ENCODE peak calls at places on chromosomes 12 and 14, in nine cellular contexts. B is tibial artery, K is uterus, T is IMR-90, H is astrocyte, I is lung, X is HCT116, U is left ventricle myocardium inferior, F is hepatocyte. V is an unnamed sample. For H3K36me3, the result is how much of the 10 kb centered on the place peaks cover.

GRCh38 chr12:47785036-47785886 is 12.2 kb downstream of the SLC48A1 start:
- DNase-seq in B (no peak), K (no peak), T (no peak), H (no peak), I (no peak), X (no peak), U (no peak), F (no peak), V (no peak)

GRCh38 chr12:8099235-8099634 is 17.2 kb downstream of the NECAP1 start:
- DNase-seq in B (no peak), K (no peak), T (no peak), H (no peak), I (no peak), X (no peak), U (no peak), F (no peak), V (no peak)

GRCh38 chr12:107223816-107224215 is 130.5 kb upstream of the CRY1 start:
- DNase-seq in B (no peak), K (no peak), T (peak), H (peak), I (no peak), X (no peak), U (no peak), F (no peak), V (no peak)

GRCh38 chr12:107612508-107612907 is 73.1 kb upstream of the PWP1 start:
- DNase-seq in B (no peak), K (no peak), T (peak), H (no peak), I (no peak), X (no peak), U (no peak), F (no peak), V (no peak)

GRCh38 chr14:59601056-59601455 is 24.4 kb upstream of the CCDC175 start:
- DNase-seq in B (no peak), K (no peak), T (no peak), H (no peak), I (no peak), X (no peak), U (no peak), F (peak), V (no peak)

GRCh38 chr12:8156845-8157244 is at the start of gene ZNF705A:
- DNase-seq in B (no peak), K (no peak), T (peak), H (peak), I (no peak), X (no peak), U (no peak), F (no peak), V (no peak)

GRCh38 chr12:67666605-67667004 is 18.1 kb downstream of the DYRK2 start:
- DNase-seq in B (no peak), K (no peak), T (no peak), H (no peak), I (no peak), X (no peak), U (no peak), F (no peak), V (no peak)

GRCh38 chr12:109219938-109220337 is 89.1 kb downstream of the FOXN4 start:
- DNase-seq in B (peak), K (no peak), T (no peak), H (no peak), I (no peak), X (no peak), U (no peak), F (no peak), V (no peak)

GRCh38 chr14:35826952-35827416 is 846 bp downstream of the BRMS1L start:
- DNase-seq in B (no peak), K (no peak), T (no peak), H (no peak), I (no peak), X (no peak), U (no peak), F (no peak), V (no peak)

GRCh38 chr14:100030441-100031153 is 34.6 kb upstream of the EVL start:
- DNase-seq in B (no peak), K (no peak), T (peak), H (peak), I (no peak), X (no peak), U (no peak), F (peak), V (no peak)

GRCh38 chr14:22887260-22887989 is 4.4 kb downstream of the REM2 start:
- DNase-seq in B (no peak), K (peak), T (peak), H (peak), I (peak), X (peak), U (no peak), F (peak), V (no peak)

GRCh38 chr14:92902726-92903125 is 20.2 kb upstream of the CHGA start:
- DNase-seq in B (no peak), K (no peak), T (no peak), H (no peak), I (no peak), X (no peak), U (no peak), F (no peak), V (no peak)

GRCh38 chr12:131628341-131628740 is 82.5 kb upstream of the SFSWAP start:
- DNase-seq in B (no peak), K (no peak), T (no peak), H (no peak), I (no peak), X (no peak), U (no peak), F (no peak), V (no peak)

GRCh38 chr12:50061172-50061571 is 3.8 kb downstream of the ASIC1 start:
- DNase-seq in B (no peak), K (no peak), T (no peak), H (no peak), I (no peak), X (no peak), U (no peak), F (no peak), V (no peak)

GRCh38 chr12:8697120-8697475 is 693 bp upstream of the RIMKLB start:
- DNase-seq in B (no peak), K (no peak), T (peak), H (peak), I (no peak), X (no peak), U (no peak), F (peak), V (no peak)

GRCh38 chr12:50232771-50233209 is 50.5 kb downstream of the LIMA1 start:
- DNase-seq in B (no peak), K (no peak), T (no peak), H (no peak), I (no peak), X (no peak), U (no peak), F (no peak), V (no peak)

GRCh38 chr12:53063708-53064612 is 14.1 kb downstream of the TNS2 start:
- DNase-seq in B (peak), K (peak), T (peak), H (no peak), I (peak), X (no peak), U (peak), F (peak), V (no peak)

GRCh38 chr12:54220092-54220557 is 31.3 kb upstream of the SMUG1 start:
- DNase-seq in B (peak), K (peak), T (peak), H (peak), I (no peak), X (peak), U (peak), F (peak), V (no peak)

GRCh38 chr12:131604146-131604844 is 106.6 kb upstream of the SFSWAP start:
- DNase-seq in B (no peak), K (no peak), T (no peak), H (no peak), I (no peak), X (no peak), U (no peak), F (no peak), V (no peak)

GRCh38 chr14:34930591-34931069 is 52.2 kb upstream of the SRP54 start:
- DNase-seq in B (no peak), K (no peak), T (no peak), H (no peak), I (no peak), X (no peak), U (no peak), F (no peak), V (no peak)

GRCh38 chr14:99718811-99719192 is 34.7 kb downstream of the CYP46A1 start:
- DNase-seq in B (no peak), K (no peak), T (no peak), H (no peak), I (no peak), X (no peak), U (no peak), F (no peak), V (no peak)

GRCh38 chr12:19529933-19530630 is 90.8 kb downstream of the AEBP2 start:
- DNase-seq in B (no peak), K (no peak), T (peak), H (peak), I (no peak), X (no peak), U (no peak), F (no peak), V (no peak)

GRCh38 chr12:104604995-104605675 is 148.4 kb downstream of the CHST11 start:
- DNase-seq in B (peak), K (peak), T (no peak), H (no peak), I (no peak), X (peak), U (no peak), F (no peak), V (no peak)
- H3K4me3 ChIP-seq in B (no peak), K (no peak), T (no peak), H (no peak), I (no peak), X (peak), U (no peak), F (no peak), V (no peak)

GRCh38 chr12:113382206-113382605 is 21.5 kb downstream of the SDS start:
- DNase-seq in B (no peak), K (no peak), T (no peak), H (no peak), I (no peak), X (no peak), U (no peak), F (no peak), V (no peak)
- H3K36me3 ChIP-seq in B (half or more), K (under half), T (under half), H (under half), I (under half), X (under half), U (half or more), F (under half), V (under half)

GRCh38 chr12:124917135-124917840 is 2.8 kb upstream of the UBC start:
- DNase-seq in B (peak), K (peak), T (peak), H (peak), I (peak), X (peak), U (peak), F (peak), V (peak)

GRCh38 chr12:124921200-124922008 is 7.0 kb upstream of the UBC start:
- DNase-seq in B (no peak), K (peak), T (peak), H (peak), I (no peak), X (no peak), U (peak), F (peak), V (no peak)

GRCh38 chr12:124917841-124918621 is 3.6 kb upstream of the UBC start:
- DNase-seq in B (no peak), K (no peak), T (peak), H (no peak), I (no peak), X (no peak), U (no peak), F (peak), V (no peak)

GRCh38 chr12:124919646-124920352 is 5.3 kb upstream of the UBC start:
- DNase-seq in B (no peak), K (no peak), T (peak), H (peak), I (no peak), X (no peak), U (no peak), F (no peak), V (no peak)

GRCh38 chr12:124920353-124920935 is 6.0 kb upstream of the UBC start:
- DNase-seq in B (no peak), K (no peak), T (no peak), H (no peak), I (no peak), X (no peak), U (no peak), F (no peak), V (no peak)
- H3K4me3 ChIP-seq in B (no peak), K (no peak), T (no peak), H (no peak), I (no peak), X (peak), U (no peak), F (no peak), V (no peak)

GRCh38 chr12:111887916-111888745 is 46.1 kb downstream of the MAPKAPK5 start:
- DNase-seq in B (peak), K (no peak), T (no peak), H (no peak), I (no peak), X (no peak), U (no peak), F (no peak), V (no peak)
- H3K36me3 ChIP-seq in B (half or more), K (under half), T (half or more), H (half or more), I (under half), X (under half), U (half or more), F (under half), V (under half)

GRCh38 chr14:70971588-70971987 is 64.3 kb downstream of the PCNX1 start:
- DNase-seq in B (no peak), K (no peak), T (no peak), H (no peak), I (no peak), X (no peak), U (no peak), F (no peak), V (no peak)

GRCh38 chr14:70976591-70976990 is 69.3 kb downstream of the PCNX1 start:
- DNase-seq in B (no peak), K (no peak), T (no peak), H (no peak), I (no peak), X (no peak), U (no peak), F (no peak), V (no peak)

GRCh38 chr14:70972107-70972976 is 65.1 kb downstream of the PCNX1 start:
- DNase-seq in B (peak), K (peak), T (peak), H (peak), I (peak), X (peak), U (peak), F (peak), V (peak)
- H3K4me3 ChIP-seq in B (no peak), K (no peak), T (no peak), H (no peak), I (no peak), X (no peak), U (no peak), F (no peak), V (no peak)

GRCh38 chr12:69266045-69266635 is 26.8 kb downstream of the CPSF6 start:
- DNase-seq in B (no peak), K (no peak), T (peak), H (peak), I (no peak), X (no peak), U (no peak), F (no peak), V (no peak)

GRCh38 chr12:69265205-69265604 is 25.8 kb downstream of the CPSF6 start:
- DNase-seq in B (no peak), K (no peak), T (no peak), H (no peak), I (no peak), X (no peak), U (no peak), F (no peak), V (no peak)

GRCh38 chr12:69258655-69259054 is 19.3 kb downstream of the CPSF6 start:
- DNase-seq in B (no peak), K (no peak), T (no peak), H (no peak), I (no peak), X (no peak), U (no peak), F (no peak), V (no peak)

DNA sequence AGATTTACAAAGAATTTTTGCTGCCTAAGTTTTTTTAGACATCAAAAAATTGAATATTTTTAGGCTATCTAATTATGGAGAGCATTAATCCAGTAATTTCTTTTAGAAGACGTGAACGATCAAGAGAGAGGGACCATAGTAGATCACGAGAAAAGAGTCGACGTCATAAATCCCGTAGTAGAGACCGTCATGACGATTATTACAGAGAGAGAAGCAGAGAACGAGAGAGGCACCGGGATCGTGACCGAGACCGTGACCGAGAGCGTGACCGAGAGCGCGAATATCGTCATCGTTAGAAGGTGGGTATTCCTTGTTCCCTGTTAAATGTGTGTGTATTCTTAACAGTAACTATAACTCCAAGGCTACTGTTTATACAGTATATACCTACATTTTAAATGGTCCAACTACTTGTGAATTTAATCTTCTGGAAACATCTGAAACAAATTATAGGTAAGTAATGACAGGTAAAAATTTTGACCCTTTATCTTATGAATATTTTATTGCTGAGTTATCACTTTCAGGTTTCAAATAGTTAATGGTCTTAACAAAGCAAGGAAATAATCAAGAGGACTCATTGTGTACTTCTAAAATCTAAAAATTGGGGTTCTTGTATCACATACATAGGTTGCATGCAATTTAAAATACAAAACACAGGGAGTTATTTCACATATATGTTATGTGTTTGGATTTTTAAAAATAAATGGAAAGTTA is 23.1 kb downstream of the CPSF6 start:
- DNase-seq in B (no peak), K (no peak), T (no peak), H (no peak), I (no peak), X (no peak), U (no peak), F (no peak), V (no peak)
- H3K36me3 ChIP-seq in B (half or more), K (under half), T (under half), H (under half), I (under half), X (half or more), U (half or more), F (under half), V (under half)

GRCh38 chr12:76047060-76047459 is 15.5 kb upstream of the PHLDA1 start:
- DNase-seq in B (no peak), K (no peak), T (no peak), H (no peak), I (no peak), X (no peak), U (no peak), F (no peak), V (no peak)

GRCh38 chr12:76041406-76041805 is 9.8 kb upstream of the PHLDA1 start:
- DNase-seq in B (no peak), K (no peak), T (no peak), H (no peak), I (no peak), X (no peak), U (no peak), F (no peak), V (no peak)

GRCh38 chr12:76042147-76042546 is 10.6 kb upstream of the PHLDA1 start:
- DNase-seq in B (no peak), K (no peak), T (peak), H (no peak), I (no peak), X (no peak), U (no peak), F (no peak), V (no peak)

GRCh38 chr12:76040461-76040860 is 8.9 kb upstream of the PHLDA1 start:
- DNase-seq in B (no peak), K (no peak), T (no peak), H (no peak), I (no peak), X (no peak), U (no peak), F (no peak), V (no peak)

GRCh38 chr12:76043377-76043776 is 11.8 kb upstream of the PHLDA1 start:
- DNase-seq in B (no peak), K (no peak), T (no peak), H (no peak), I (no peak), X (no peak), U (no peak), F (no peak), V (no peak)
- H3K4me3 ChIP-seq in B (no peak), K (no peak), T (no peak), H (no peak), I (no peak), X (no peak), U (no peak), F (no peak), V (no peak)

GRCh38 chr12:11863478-11863906 is 207.2 kb upstream of the BCL2L14 start:
- DNase-seq in B (peak), K (peak), T (no peak), H (peak), I (no peak), X (no peak), U (peak), F (peak), V (no peak)

GRCh38 chr12:11860026-11860425 is 210.6 kb downstream of the ETV6 start:
- DNase-seq in B (no peak), K (no peak), T (no peak), H (no peak), I (no peak), X (no peak), U (no peak), F (no peak), V (no peak)

GRCh38 chr12:11861864-11862600 is 208.7 kb upstream of the BCL2L14 start:
- DNase-seq in B (no peak), K (no peak), T (no peak), H (no peak), I (no peak), X (no peak), U (no peak), F (no peak), V (no peak)

GRCh38 chr12:11862794-11863193 is 207.9 kb upstream of the BCL2L14 start:
- DNase-seq in B (no peak), K (peak), T (peak), H (peak), I (no peak), X (no peak), U (no peak), F (no peak), V (no peak)

GRCh38 chr12:11861155-11861863 is 209.4 kb upstream of the BCL2L14 start:
- DNase-seq in B (no peak), K (no peak), T (no peak), H (no peak), I (no peak), X (no peak), U (no peak), F (no peak), V (no peak)
- H3K36me3 ChIP-seq in B (under half), K (under half), T (under half), H (under half), I (under half), X (under half), U (under half), F (under half), V (under half)

GRCh38 chr14:105420141-105420975 is 731 bp downstream of the MTA1 start:
- DNase-seq in B (no peak), K (no peak), T (no peak), H (no peak), I (no peak), X (no peak), U (no peak), F (no peak), V (no peak)
- H3K4me3 ChIP-seq in B (peak), K (peak), T (peak), H (peak), I (peak), X (peak), U (peak), F (peak), V (peak)

GRCh38 chr14:75725481-75725880 is 64.4 kb downstream of the TTLL5 start:
- DNase-seq in B (peak), K (no peak), T (peak), H (peak), I (no peak), X (no peak), U (peak), F (no peak), V (no peak)
- H3K36me3 ChIP-seq in B (under half), K (under half), T (under half), H (under half), I (under half), X (under half), U (under half), F (under half), V (under half)